ENCODE peak calls at places on chromosomes 5 and 9, in six cellular contexts. One of them, this sample, is unnamed.

GRCh38 chr5:72241346-72242003 is 78.6 kb downstream of the MRPS27 start:
- DNase-seq in psoas muscle: no peak
- DNase-seq in breast epithelium: no peak
- DNase-seq in GM23338: no peak
- DNase-seq in ovary: no peak
- DNase-seq in astrocyte: no peak
- DNase-seq in this sample: no peak

GRCh38 chr5:75612211-75612579 is 942 bp downstream of the ANKDD1B start:
- DNase-seq in ovary: no peak
- DNase-seq in psoas muscle: no peak
- DNase-seq in GM23338: peak; percentile 39
- DNase-seq in astrocyte: no peak
- DNase-seq in breast epithelium: no peak
- DNase-seq in this sample: no peak

GRCh38 chr9:121648172-121648571 is 3.3 kb upstream of the DAB2IP start:
- DNase-seq in ovary: no peak
- DNase-seq in GM23338: no peak
- DNase-seq in psoas muscle: peak; percentile 31
- DNase-seq in astrocyte: no peak
- DNase-seq in breast epithelium: no peak
- DNase-seq in this sample: no peak

GRCh38 chr9:96379461-96379860 is 4.0 kb downstream of the SLC35D2 start:
- DNase-seq in psoas muscle: no peak
- DNase-seq in breast epithelium: no peak
- DNase-seq in astrocyte: peak; percentile 67
- DNase-seq in ovary: no peak
- DNase-seq in GM23338: no peak
- DNase-seq in this sample: no peak

GRCh38 chr5:16809816-16810502 is 126.1 kb downstream of the MYO10 start:
- DNase-seq in ovary: peak; percentile 69
- DNase-seq in breast epithelium: no peak
- DNase-seq in psoas muscle: no peak
- DNase-seq in GM23338: peak; percentile 22
- DNase-seq in astrocyte: peak; percentile 89
- DNase-seq in this sample: peak; percentile 78

GRCh38 chr9:130288926-130289705 is 23.6 kb downstream of the HMCN2 start:
- DNase-seq in GM23338: peak; percentile 36
- DNase-seq in ovary: peak; percentile 10
- DNase-seq in breast epithelium: no peak
- DNase-seq in astrocyte: no peak
- DNase-seq in psoas muscle: no peak
- DNase-seq in this sample: no peak

GRCh38 chr5:83815661-83816060 is 95.0 kb upstream of the HAPLN1 start:
- DNase-seq in breast epithelium: no peak
- DNase-seq in GM23338: no peak
- DNase-seq in astrocyte: no peak
- DNase-seq in psoas muscle: no peak
- DNase-seq in ovary: no peak
- DNase-seq in this sample: no peak

GRCh38 chr5:20340123-20340522 is 352.1 kb upstream of the CDH18 start:
- DNase-seq in ovary: no peak
- DNase-seq in breast epithelium: no peak
- DNase-seq in psoas muscle: no peak
- DNase-seq in GM23338: no peak
- DNase-seq in astrocyte: no peak
- DNase-seq in this sample: no peak

GRCh38 chr5:125065114-125065513 is 318.7 kb upstream of the ZNF608 start:
- DNase-seq in breast epithelium: no peak
- DNase-seq in psoas muscle: no peak
- DNase-seq in GM23338: no peak
- DNase-seq in astrocyte: peak; percentile 31
- DNase-seq in ovary: no peak
- DNase-seq in this sample: no peak

GRCh38 chr5:4419276-4419675 is 720.9 kb upstream of the ADAMTS16 start:
- DNase-seq in psoas muscle: no peak
- DNase-seq in ovary: no peak
- DNase-seq in GM23338: no peak
- DNase-seq in breast epithelium: no peak
- DNase-seq in astrocyte: no peak
- DNase-seq in this sample: no peak

GRCh38 chr9:137689745-137690529 is 71.1 kb downstream of the EHMT1 start:
- DNase-seq in ovary: no peak
- DNase-seq in astrocyte: no peak
- DNase-seq in breast epithelium: no peak
- DNase-seq in GM23338: no peak
- DNase-seq in psoas muscle: no peak
- DNase-seq in this sample: peak; percentile 14

GRCh38 chr5:112419596-112420110 is 576 bp upstream of the EPB41L4A start:
- DNase-seq in astrocyte: no peak
- DNase-seq in psoas muscle: peak; percentile 77
- DNase-seq in breast epithelium: peak; percentile 74
- DNase-seq in ovary: peak; percentile 66
- DNase-seq in GM23338: peak; percentile 68
- DNase-seq in this sample: peak; percentile 68

GRCh38 chr5:112929336-112930081 is 7.5 kb upstream of the REEP5 start:
- DNase-seq in GM23338: no peak
- DNase-seq in psoas muscle: no peak
- DNase-seq in astrocyte: no peak
- DNase-seq in breast epithelium: no peak
- DNase-seq in ovary: no peak
- DNase-seq in this sample: peak; percentile 9

GRCh38 chr9:91038483-91039124 is 237.0 kb downstream of the SYK start:
- DNase-seq in ovary: no peak
- DNase-seq in breast epithelium: no peak
- DNase-seq in psoas muscle: no peak
- DNase-seq in GM23338: no peak
- DNase-seq in astrocyte: peak; percentile 4
- DNase-seq in this sample: no peak

GRCh38 chr9:132268725-132269352 is 85.9 kb downstream of the SETX start:
- DNase-seq in breast epithelium: no peak
- DNase-seq in psoas muscle: peak; percentile 72
- DNase-seq in GM23338: peak; percentile 84
- DNase-seq in ovary: peak; percentile 81
- DNase-seq in astrocyte: peak; percentile 23
- DNase-seq in this sample: peak; percentile 48

GRCh38 chr5:151718653-151719052 is 31.9 kb upstream of the SPARC start:
- DNase-seq in GM23338: no peak
- DNase-seq in breast epithelium: no peak
- DNase-seq in psoas muscle: no peak
- DNase-seq in ovary: no peak
- DNase-seq in astrocyte: peak; percentile 95
- DNase-seq in this sample: no peak

GRCh38 chr5:126138475-126139005 is 284.7 kb upstream of the GRAMD2B start:
- DNase-seq in GM23338: peak; percentile 21
- DNase-seq in ovary: no peak
- DNase-seq in breast epithelium: no peak
- DNase-seq in psoas muscle: no peak
- DNase-seq in astrocyte: peak; percentile 62
- DNase-seq in this sample: peak; percentile 6

GRCh38 chr5:140828402-140828737 is 610 bp downstream of the PCDHA6 start:
- DNase-seq in ovary: no peak
- DNase-seq in GM23338: peak; percentile 57
- DNase-seq in astrocyte: no peak
- DNase-seq in breast epithelium: no peak
- DNase-seq in psoas muscle: no peak
- DNase-seq in this sample: no peak
- H3K27me3 ChIP-seq in ovary: no peaks in the 10 kb centered on the region
- H3K27me3 ChIP-seq in GM23338: no peaks in the 10 kb centered on the region
- H3K27me3 ChIP-seq in astrocyte: no peaks in the 10 kb centered on the region
- H3K27me3 ChIP-seq in breast epithelium: no peaks in the 10 kb centered on the region
- H3K27me3 ChIP-seq in psoas muscle: peaks cover 34% of the 10 kb centered on the region
- H3K27me3 ChIP-seq in this sample: peaks cover 9% of the 10 kb centered on the region

GRCh38 chr9:128203024-128203841 is at the start of gene DNM1:
- DNase-seq in psoas muscle: peak; percentile 80
- DNase-seq in astrocyte: no peak
- DNase-seq in ovary: peak; percentile 79
- DNase-seq in breast epithelium: no peak
- DNase-seq in GM23338: peak; percentile 77
- DNase-seq in this sample: peak; percentile 60
- H3K27me3 ChIP-seq in psoas muscle: peaks cover 18% of the 10 kb centered on the region
- H3K27me3 ChIP-seq in astrocyte: no peaks in the 10 kb centered on the region
- H3K27me3 ChIP-seq in ovary: no peaks in the 10 kb centered on the region
- H3K27me3 ChIP-seq in breast epithelium: no peaks in the 10 kb centered on the region
- H3K27me3 ChIP-seq in GM23338: no peaks in the 10 kb centered on the region
- H3K27me3 ChIP-seq in this sample: peaks cover 6% of the 10 kb centered on the region

GRCh38 chr5:77640577-77641396 is 2.3 kb upstream of the OTP start:
- DNase-seq in breast epithelium: no peak
- DNase-seq in GM23338: peak; percentile 51
- DNase-seq in psoas muscle: no peak
- DNase-seq in ovary: no peak
- DNase-seq in astrocyte: no peak
- DNase-seq in this sample: no peak
- H3K27me3 ChIP-seq in breast epithelium: peaks cover 99% of the 10 kb centered on the region
- H3K27me3 ChIP-seq in GM23338: peaks cover 99% of the 10 kb centered on the region
- H3K27me3 ChIP-seq in psoas muscle: peaks cover 97% of the 10 kb centered on the region
- H3K27me3 ChIP-seq in ovary: peaks cover 13% of the 10 kb centered on the region
- H3K27me3 ChIP-seq in astrocyte: peaks cover 99% of the 10 kb centered on the region
- H3K27me3 ChIP-seq in this sample: peaks cover 32% of the 10 kb centered on the region

DNA sequence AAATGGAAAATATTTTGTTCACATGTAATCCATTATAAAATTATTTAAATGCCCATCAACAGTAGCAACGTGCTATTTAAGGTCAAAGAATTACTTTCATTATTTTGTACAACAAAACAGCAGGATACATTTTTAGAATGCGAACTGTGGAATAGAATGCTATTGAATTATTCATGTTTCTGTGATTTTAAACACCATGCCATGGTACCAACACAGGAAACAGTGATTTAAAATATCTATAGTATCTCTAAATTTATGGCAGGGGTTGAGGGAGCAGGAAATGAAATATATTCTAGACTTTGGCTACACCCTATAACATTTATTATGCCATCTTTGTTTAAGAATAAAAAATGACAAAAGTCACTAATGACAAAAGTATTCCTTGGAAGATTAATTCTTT is 62.4 kb downstream of the DROSHA start:
- DNase-seq in breast epithelium: no peak
- DNase-seq in ovary: no peak
- DNase-seq in astrocyte: no peak
- DNase-seq in psoas muscle: no peak
- DNase-seq in GM23338: no peak
- DNase-seq in this sample: no peak
- H3K27me3 ChIP-seq in breast epithelium: no peaks in the 10 kb centered on the region
- H3K27me3 ChIP-seq in ovary: no peaks in the 10 kb centered on the region
- H3K27me3 ChIP-seq in astrocyte: no peaks in the 10 kb centered on the region
- H3K27me3 ChIP-seq in psoas muscle: no peaks in the 10 kb centered on the region
- H3K27me3 ChIP-seq in GM23338: no peaks in the 10 kb centered on the region
- H3K27me3 ChIP-seq in this sample: no peaks in the 10 kb centered on the region

GRCh38 chr9:97759611-97760288 is 62.6 kb upstream of the XPA start:
- DNase-seq in ovary: no peak
- DNase-seq in astrocyte: no peak
- DNase-seq in breast epithelium: no peak
- DNase-seq in GM23338: no peak
- DNase-seq in psoas muscle: no peak
- DNase-seq in this sample: peak; percentile 34
- H3K27me3 ChIP-seq in ovary: no peaks in the 10 kb centered on the region
- H3K27me3 ChIP-seq in astrocyte: peaks cover 38% of the 10 kb centered on the region
- H3K27me3 ChIP-seq in breast epithelium: peaks cover 7% of the 10 kb centered on the region
- H3K27me3 ChIP-seq in GM23338: no peaks in the 10 kb centered on the region
- H3K27me3 ChIP-seq in psoas muscle: peaks cover 24% of the 10 kb centered on the region
- H3K27me3 ChIP-seq in this sample: no peaks in the 10 kb centered on the region

GRCh38 chr5:170332058-170332457 is 34.5 kb upstream of the LCP2 start:
- DNase-seq in breast epithelium: no peak
- DNase-seq in GM23338: no peak
- DNase-seq in ovary: no peak
- DNase-seq in psoas muscle: no peak
- DNase-seq in astrocyte: no peak
- DNase-seq in this sample: no peak
- H3K27me3 ChIP-seq in breast epithelium: no peaks in the 10 kb centered on the region
- H3K27me3 ChIP-seq in GM23338: no peaks in the 10 kb centered on the region
- H3K27me3 ChIP-seq in ovary: no peaks in the 10 kb centered on the region
- H3K27me3 ChIP-seq in psoas muscle: no peaks in the 10 kb centered on the region
- H3K27me3 ChIP-seq in astrocyte: peaks cover 4% of the 10 kb centered on the region
- H3K27me3 ChIP-seq in this sample: peaks cover 19% of the 10 kb centered on the region

DNA sequence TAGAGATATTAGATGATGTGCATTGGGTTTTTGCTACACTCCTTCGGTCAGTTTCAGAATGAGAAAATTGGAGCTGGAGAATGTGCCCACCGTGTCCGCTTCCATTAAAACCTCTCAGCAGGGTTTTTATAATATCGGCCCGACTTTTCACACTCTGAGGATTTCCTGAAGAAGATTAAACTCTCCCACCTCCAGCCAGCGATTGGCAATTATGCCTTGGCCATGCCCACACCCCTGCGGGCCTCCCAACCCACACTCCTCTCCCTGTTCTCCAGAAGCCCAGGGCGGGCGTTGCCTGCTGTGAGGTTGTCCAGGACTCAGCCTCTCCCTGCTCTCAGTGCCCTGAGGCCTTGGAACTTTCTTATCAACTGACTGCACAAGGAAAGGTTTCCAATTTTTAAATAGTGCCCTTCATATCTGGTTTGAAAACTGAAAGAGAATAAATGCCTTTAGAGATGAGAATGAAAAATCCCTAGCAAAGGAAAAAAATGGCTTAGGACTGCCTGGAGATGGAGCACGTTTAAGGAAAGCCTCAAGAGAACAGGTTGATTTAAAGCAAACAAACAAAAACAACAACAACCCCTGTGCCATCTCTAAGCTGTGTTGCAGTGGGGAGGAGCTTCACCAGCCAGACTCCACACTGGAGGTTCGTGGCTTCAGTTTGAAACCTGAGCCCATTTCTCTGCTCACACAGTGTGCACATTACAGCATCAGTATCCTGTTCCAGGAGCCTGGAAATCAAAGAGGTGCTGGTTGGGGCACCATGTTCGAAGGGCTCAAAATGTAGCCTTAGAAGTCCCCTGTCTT is 292.9 kb downstream of the NSG2 start:
- DNase-seq in psoas muscle: no peak
- DNase-seq in astrocyte: no peak
- DNase-seq in GM23338: no peak
- DNase-seq in ovary: no peak
- DNase-seq in breast epithelium: no peak
- DNase-seq in this sample: peak; percentile 85
- H3K27me3 ChIP-seq in psoas muscle: peaks cover 30% of the 10 kb centered on the region
- H3K27me3 ChIP-seq in astrocyte: no peaks in the 10 kb centered on the region
- H3K27me3 ChIP-seq in GM23338: no peaks in the 10 kb centered on the region
- H3K27me3 ChIP-seq in ovary: no peaks in the 10 kb centered on the region
- H3K27me3 ChIP-seq in breast epithelium: peaks cover 29% of the 10 kb centered on the region
- H3K27me3 ChIP-seq in this sample: no peaks in the 10 kb centered on the region

GRCh38 chr9:124913378-124913777 is 27.5 kb downstream of the GOLGA1 start:
- DNase-seq in astrocyte: no peak
- DNase-seq in breast epithelium: no peak
- DNase-seq in ovary: no peak
- DNase-seq in psoas muscle: no peak
- DNase-seq in GM23338: no peak
- DNase-seq in this sample: no peak
- H3K27me3 ChIP-seq in astrocyte: no peaks in the 10 kb centered on the region
- H3K27me3 ChIP-seq in breast epithelium: no peaks in the 10 kb centered on the region
- H3K27me3 ChIP-seq in ovary: no peaks in the 10 kb centered on the region
- H3K27me3 ChIP-seq in psoas muscle: no peaks in the 10 kb centered on the region
- H3K27me3 ChIP-seq in GM23338: no peaks in the 10 kb centered on the region
- H3K27me3 ChIP-seq in this sample: no peaks in the 10 kb centered on the region